ENCODE peak calls at places on chromosomes 1 and 21, in seven cellular contexts. X, F, T, O, A, V and C are unnamed samples.

GRCh38 chr1:154599658-154600057 is 8.3 kb downstream of the ADAR start:
- DNase-seq in X (no peak), O (no peak), T (no peak), A (no peak), F (no peak), V (no peak), C (no peak)

GRCh38 chr1:15749399-15750291 is 7.3 kb downstream of the TMEM82 start:
- DNase-seq in F (no peak), X (no peak), A (no peak), O (peak), V (no peak), T (no peak), C (peak)

GRCh38 chr1:205822397-205822796 is 9.4 kb upstream of the SLC41A1 start:
- DNase-seq in A (no peak), F (no peak), T (peak), V (no peak), X (no peak), O (no peak), C (no peak)

GRCh38 chr1:245091818-245092637 is 62.8 kb upstream of the KIF26B start:
- DNase-seq in T (no peak), A (peak), F (no peak), O (no peak), V (no peak), X (no peak), C (peak)

GRCh38 chr1:66676616-66677298 is 75.5 kb upstream of the DYNLT5 start:
- DNase-seq in F (no peak), A (no peak), O (no peak), V (no peak), X (no peak), T (no peak), C (no peak)

GRCh38 chr1:109239580-109240068 is 9.7 kb upstream of the CELSR2 start:
- DNase-seq in O (no peak), X (no peak), T (peak), V (no peak), F (no peak), A (no peak), C (no peak)

GRCh38 chr1:156006666-156007376 is 13.9 kb downstream of the SSR2 start:
- DNase-seq in V (no peak), X (no peak), O (no peak), T (no peak), A (no peak), F (no peak), C (no peak)

GRCh38 chr1:248853668-248854375 is 5.1 kb downstream of the ZNF692 start:
- DNase-seq in X (no peak), O (peak), T (no peak), A (no peak), V (no peak), F (no peak), C (no peak)

GRCh38 chr21:44763451-44764318 is 37.9 kb downstream of the UBE2G2 start:
- DNase-seq in A (no peak), O (no peak), V (no peak), F (no peak), T (no peak), X (no peak), C (peak)

GRCh38 chr1:183845681-183846080 is 40.8 kb downstream of the RGL1 start:
- DNase-seq in X (no peak), F (no peak), A (no peak), V (no peak), T (no peak), O (no peak), C (no peak)